ENCODE peak calls at places on chromosomes 4 and X, in five cellular contexts. R is GM12878, M is H1, D is K562, L is HepG2. J is an unnamed sample. For H4K20me1, the result is how much of the 10 kb centered on the place peaks cover.

GRCh38 chrX:1385824-1386223 is 6.1 kb downstream of the SLC25A6 start:
- DNase-seq in R (no peak), M (peak), D (no peak), L (no peak), J (no peak)

GRCh38 chrX:70554081-70554480 is 109.4 kb downstream of the DLG3 start:
- DNase-seq in R (no peak), M (no peak), D (no peak), L (peak), J (no peak)

GRCh38 chrX:49756692-49757091 is 60.9 kb upstream of the PAGE1 start:
- DNase-seq in R (no peak), M (no peak), D (no peak), L (no peak), J (no peak)

GRCh38 chrX:128800138-128800537 is 723.2 kb downstream of the SMARCA1 start:
- DNase-seq in R (no peak), M (no peak), D (no peak), L (no peak), J (no peak)

GRCh38 chrX:12570859-12571501 is 220.2 kb upstream of the PRPS2 start:
- DNase-seq in R (no peak), M (no peak), D (no peak), L (no peak), J (no peak)

GRCh38 chr4:94177822-94178221 is 29.8 kb upstream of the SMARCAD1 start:
- DNase-seq in R (no peak), M (no peak), D (no peak), L (no peak), J (no peak)

GRCh38 chr4:16865897-16866283 is 32.6 kb downstream of the LDB2 start:
- DNase-seq in R (no peak), M (no peak), D (no peak), L (no peak), J (no peak)

GRCh38 chr4:71382569-71383560 is 44.0 kb downstream of the SLC4A4 start:
- DNase-seq in R (no peak), M (no peak), D (no peak), L (no peak), J (no peak)

GRCh38 chrX:153828723-153829548 is 1.4 kb downstream of the PDZD4 start:
- DNase-seq in R (no peak), M (peak), D (no peak), L (peak), J (no peak)

GRCh38 chr4:6052679-6053078 is 34.4 kb upstream of the C4orf50 start:
- DNase-seq in R (no peak), M (no peak), D (peak), L (no peak), J (no peak)

GRCh38 chrX:71198066-71198465 is 25.0 kb upstream of the GJB1 start:
- DNase-seq in R (peak), M (no peak), D (no peak), L (no peak), J (no peak)

GRCh38 chr4:82201805-82202636 is 171.8 kb downstream of the HNRNPD start:
- DNase-seq in R (no peak), M (peak), D (peak), L (peak), J (peak)

DNA sequence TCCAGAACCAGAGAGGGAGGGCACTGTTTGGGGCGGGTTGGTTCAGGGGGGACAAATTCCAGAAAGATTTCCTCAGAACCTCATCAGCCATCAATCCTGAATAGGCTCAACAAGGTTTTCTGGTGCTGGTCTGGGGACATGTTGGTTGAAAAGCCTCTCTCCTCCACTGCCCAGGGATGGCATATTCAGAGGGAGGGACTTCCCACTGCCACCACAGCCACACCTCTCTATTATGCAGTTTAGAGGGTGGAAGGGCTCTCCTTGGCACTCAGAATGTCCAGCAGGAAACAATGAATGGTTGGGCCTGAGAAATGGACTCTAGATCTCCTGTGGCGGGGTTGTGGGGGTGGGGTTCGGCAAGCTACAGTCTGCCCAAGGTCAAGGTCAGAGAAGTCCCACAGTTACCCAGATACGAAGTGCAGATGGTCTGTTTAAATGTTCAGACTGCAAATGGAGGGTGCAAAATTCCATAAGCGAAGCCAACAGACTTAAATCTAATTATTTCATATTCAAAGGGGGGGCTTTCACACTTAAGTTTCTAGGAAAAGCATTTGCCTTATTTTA is 70.7 kb downstream of the LEF1 start:
- DNase-seq in R (no peak), M (no peak), D (peak), L (peak), J (no peak)
- H4K20me1 ChIP-seq in R (under half), M (under half), D (under half), L (under half), J (under half)

DNA sequence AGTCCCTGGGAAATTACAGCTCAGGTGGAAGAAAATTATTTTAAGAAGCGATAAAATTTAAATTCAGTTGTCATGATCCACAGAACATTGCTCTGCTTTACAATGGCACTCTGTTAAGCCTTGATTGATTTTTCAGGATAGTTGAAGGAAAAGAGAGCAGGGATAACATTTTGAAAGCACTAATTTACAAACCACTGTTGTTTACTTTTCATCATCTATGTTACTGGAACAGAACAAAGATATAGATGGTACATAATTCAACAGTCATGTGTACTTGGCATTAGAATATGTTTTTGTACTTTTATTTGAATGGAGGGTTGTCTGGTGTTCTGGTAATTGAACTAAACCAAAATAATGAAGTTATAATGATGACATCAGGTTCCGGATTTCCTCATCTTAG is 2.6 kb upstream of the ODAM start:
- DNase-seq in R (no peak), M (no peak), D (no peak), L (peak), J (no peak)
- TF ChIP-seq SRF in R (no peak), M (no peak), D (no peak), L (no peak), J (no peak)

GRCh38 chrX:40173662-40174593 is 76.2 kb upstream of the BCOR start:
- DNase-seq in R (no peak), M (peak), D (no peak), L (peak), J (peak)
- TF ChIP-seq ZNF274 in R (no peak), M (no peak), D (no peak), L (no peak), J (no peak)

GRCh38 chr4:185016946-185017797 is 1.1 kb upstream of the HELT start:
- DNase-seq in R (no peak), M (no peak), D (no peak), L (no peak), J (no peak)

GRCh38 chr4:185016101-185016940 is 2.0 kb upstream of the HELT start:
- DNase-seq in R (no peak), M (peak), D (no peak), L (no peak), J (no peak)

GRCh38 chr4:185013715-185014114 is 4.6 kb upstream of the HELT start:
- DNase-seq in R (no peak), M (no peak), D (no peak), L (no peak), J (no peak)

GRCh38 chr4:185017964-185018772 is at the start of gene HELT:
- DNase-seq in R (no peak), M (peak), D (no peak), L (no peak), J (no peak)

GRCh38 chr4:185015108-185015507 is 3.2 kb upstream of the HELT start:
- DNase-seq in R (no peak), M (no peak), D (no peak), L (no peak), J (no peak)
- H4K20me1 ChIP-seq in R (under half), M (under half), D (under half), L (under half), J (under half)

DNA sequence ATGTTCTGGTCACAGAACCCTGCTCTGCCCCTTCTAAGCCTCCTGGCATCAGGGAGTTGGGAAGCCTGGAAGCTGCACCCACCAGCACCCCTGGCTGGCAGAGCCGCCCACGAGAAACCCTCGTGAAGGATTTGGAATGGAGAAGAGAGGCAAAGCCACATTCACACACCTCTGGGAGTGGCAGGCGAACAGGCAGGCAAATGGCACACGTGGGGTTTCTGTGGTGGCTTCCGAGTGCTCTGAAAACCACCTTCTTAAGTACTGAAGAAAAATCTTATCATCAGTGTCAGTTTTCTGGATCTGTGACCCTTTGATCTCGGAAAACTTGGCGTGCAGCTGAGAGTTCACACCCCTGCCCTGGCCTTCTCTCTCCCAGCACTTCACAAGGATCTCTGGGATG is 442.2 kb upstream of the FRG1 start:
- DNase-seq in R (no peak), M (no peak), D (no peak), L (no peak), J (no peak)
- TF ChIP-seq SRF in R (no peak), M (no peak), D (no peak), L (no peak), J (no peak)

GRCh38 chr4:20219526-20219925 is 32.2 kb upstream of the SLIT2 start:
- DNase-seq in R (no peak), M (no peak), D (no peak), L (no peak), J (no peak)

GRCh38 chr4:20217951-20218350 is 33.8 kb upstream of the SLIT2 start:
- DNase-seq in R (no peak), M (no peak), D (no peak), L (no peak), J (no peak)

DNA sequence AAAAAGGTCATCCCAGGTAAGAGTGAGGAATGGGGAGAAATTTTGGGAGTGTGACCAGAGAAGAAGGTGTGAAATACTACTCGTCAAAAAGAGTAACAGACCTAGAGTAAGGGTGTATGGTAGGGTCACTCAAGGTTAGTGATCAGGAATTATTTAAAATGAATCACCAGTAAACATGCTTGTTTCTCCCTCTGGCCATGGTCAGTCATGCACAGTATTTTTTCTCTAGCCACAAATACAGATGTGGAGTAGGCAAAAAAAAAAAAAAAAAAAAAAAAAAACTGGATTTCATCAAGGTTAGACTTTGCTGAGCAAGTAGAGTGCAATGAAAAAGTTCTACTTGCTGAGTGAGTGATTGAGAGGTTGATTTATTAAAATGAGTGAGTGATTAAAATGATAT is 34.2 kb upstream of the SLIT2 start:
- DNase-seq in R (no peak), M (no peak), D (no peak), L (no peak), J (no peak)
- TF ChIP-seq ZNF274 in R (no peak), M (no peak), D (no peak), L (no peak), J (no peak)

GRCh38 chr4:3500111-3500510 is 32.1 kb downstream of the LRPAP1 start:
- DNase-seq in R (no peak), M (no peak), D (no peak), L (no peak), J (no peak)
- H4K20me1 ChIP-seq in R (under half), M (half or more), D (under half), L (under half), J (under half)

GRCh38 chr4:186790630-186791029 is 67.0 kb upstream of the FAT1 start:
- DNase-seq in R (no peak), M (no peak), D (no peak), L (no peak), J (no peak)
- TF ChIP-seq SRF in R (no peak), M (no peak), D (no peak), L (no peak), J (no peak)

GRCh38 chr4:138055890-138056289 is 186.3 kb downstream of the SLC7A11 start:
- DNase-seq in R (no peak), M (no peak), D (no peak), L (no peak), J (no peak)
- TF ChIP-seq ZNF274 in R (no peak), M (no peak), D (no peak), L (no peak), J (no peak)

J was measured in HCT116.